ENCODE peak calls at places on chromosomes 4 and X, in ten cellular contexts. Z, N, W, Q, L, D, U, H, K and F are unnamed samples.

GRCh38 chr4:15293678-15294077 is 134.2 kb upstream of the C1QTNF7 start:
- DNase-seq in Z (no peak), N (no peak), W (no peak), Q (no peak), L (no peak), D (no peak), U (no peak), H (no peak), K (no peak), F (no peak)

GRCh38 chr4:14308229-14308651 is 680.7 kb upstream of the BOD1L1 start:
- DNase-seq in Z (no peak), N (no peak), W (no peak), Q (no peak), L (no peak), D (no peak), U (no peak), H (no peak), K (no peak), F (no peak)

GRCh38 chr4:123248260-123248659 is 148.3 kb upstream of the SPRY1 start:
- DNase-seq in Z (no peak), N (no peak), W (no peak), Q (no peak), L (no peak), D (no peak), U (peak), H (no peak), K (no peak), F (no peak)

GRCh38 chr4:2289955-2290333 is 28.0 kb upstream of the MXD4 start:
- DNase-seq in Z (no peak), N (no peak), W (no peak), Q (no peak), L (peak), D (no peak), U (no peak), H (no peak), K (no peak), F (no peak)

GRCh38 chr4:128521156-128521555 is 233.5 kb upstream of the PGRMC2 start:
- DNase-seq in Z (no peak), N (no peak), W (no peak), Q (no peak), L (no peak), D (no peak), U (peak), H (no peak), K (no peak), F (no peak)

GRCh38 chr4:83124079-83124780 is 9.7 kb upstream of the PLAC8 start:
- DNase-seq in Z (no peak), N (no peak), W (no peak), Q (no peak), L (no peak), D (no peak), U (no peak), H (no peak), K (peak), F (no peak)

GRCh38 chr4:145861331-145862318 is 77.0 kb downstream of the ZNF827 start:
- DNase-seq in Z (peak), N (no peak), W (no peak), Q (no peak), L (peak), D (no peak), U (peak), H (no peak), K (no peak), F (no peak)

GRCh38 chrX:53716328-53717088 is 30.0 kb upstream of the HUWE1 start:
- DNase-seq in Z (no peak), N (no peak), W (no peak), Q (peak), L (no peak), D (no peak), U (peak), H (no peak), K (peak), F (no peak)

GRCh38 chr4:114015444-114015899 is 36.0 kb upstream of the ARSJ start:
- DNase-seq in Z (no peak), N (peak), W (peak), Q (no peak), L (no peak), D (no peak), U (peak), H (no peak), K (no peak), F (no peak)

GRCh38 chr4:34194585-34194984 is 2049.7 kb downstream of the ARAP2 start:
- DNase-seq in Z (no peak), N (no peak), W (no peak), Q (no peak), L (no peak), D (no peak), U (no peak), H (no peak), K (no peak), F (no peak)

GRCh38 chr4:80062527-80062926 is 10.5 kb downstream of the ANTXR2 start:
- DNase-seq in Z (no peak), N (no peak), W (no peak), Q (no peak), L (no peak), D (no peak), U (no peak), H (no peak), K (no peak), F (no peak)

GRCh38 chrX:133892337-133892736 is 93.1 kb downstream of the GPC3 start:
- DNase-seq in Z (no peak), N (no peak), W (no peak), Q (no peak), L (no peak), D (no peak), U (no peak), H (no peak), K (no peak), F (no peak)

GRCh38 chr4:159368320-159368719 is 265.4 kb downstream of the RAPGEF2 start:
- DNase-seq in Z (no peak), N (no peak), W (no peak), Q (no peak), L (no peak), D (no peak), U (no peak), H (no peak), K (no peak), F (no peak)

GRCh38 chrX:55488268-55488558 is 1.4 kb downstream of the USP51 start:
- DNase-seq in Z (no peak), N (no peak), W (no peak), Q (no peak), L (no peak), D (no peak), U (no peak), H (no peak), K (no peak), F (no peak)

GRCh38 chr4:10089346-10089745 is 27.3 kb downstream of the WDR1 start:
- DNase-seq in Z (no peak), N (no peak), W (no peak), Q (no peak), L (peak), D (peak), U (no peak), H (no peak), K (peak), F (peak)

GRCh38 chrX:97210501-97210900 is 326.8 kb downstream of the RPA4 start:
- DNase-seq in Z (no peak), N (no peak), W (no peak), Q (no peak), L (no peak), D (no peak), U (no peak), H (no peak), K (no peak), F (no peak)

GRCh38 chrX:102765794-102766193 is 45.3 kb downstream of the GPRASP3 start:
- DNase-seq in Z (no peak), N (no peak), W (no peak), Q (no peak), L (no peak), D (no peak), U (peak), H (no peak), K (no peak), F (no peak)

GRCh38 chr4:67776746-67777145 is 22.6 kb upstream of the GNRHR start:
- DNase-seq in Z (no peak), N (no peak), W (no peak), Q (no peak), L (no peak), D (no peak), U (no peak), H (no peak), K (no peak), F (no peak)

GRCh38 chr4:31548823-31549222 is 828.7 kb downstream of the PCDH7 start:
- DNase-seq in Z (no peak), N (no peak), W (peak), Q (no peak), L (no peak), D (no peak), U (peak), H (no peak), K (no peak), F (no peak)

GRCh38 chr4:41256740-41257256 is at the start of gene UCHL1:
- DNase-seq in Z (no peak), N (no peak), W (peak), Q (no peak), L (peak), D (peak), U (peak), H (peak), K (no peak), F (peak)

GRCh38 chr4:123398151-123398802 is 1.7 kb downstream of the SPRY1 start:
- DNase-seq in Z (peak), N (no peak), W (no peak), Q (peak), L (peak), D (peak), U (peak), H (peak), K (peak), F (peak)

GRCh38 chr4:127501103-127501502 is 131.7 kb upstream of the INTU start:
- DNase-seq in Z (no peak), N (no peak), W (no peak), Q (no peak), L (no peak), D (no peak), U (peak), H (no peak), K (no peak), F (no peak)

GRCh38 chr4:86036729-86037128 is 323.1 kb downstream of the MAPK10 start:
- DNase-seq in Z (no peak), N (no peak), W (no peak), Q (no peak), L (no peak), D (no peak), U (no peak), H (no peak), K (no peak), F (no peak)

GRCh38 chr4:183840311-183840710 is 64.8 kb upstream of the STOX2 start:
- DNase-seq in Z (peak), N (peak), W (peak), Q (peak), L (peak), D (peak), U (peak), H (peak), K (peak), F (peak)

GRCh38 chrX:94758130-94758529 is 1084.1 kb downstream of the FAM133A start:
- DNase-seq in Z (peak), N (no peak), W (no peak), Q (no peak), L (no peak), D (no peak), U (no peak), H (no peak), K (no peak), F (no peak)

DNA sequence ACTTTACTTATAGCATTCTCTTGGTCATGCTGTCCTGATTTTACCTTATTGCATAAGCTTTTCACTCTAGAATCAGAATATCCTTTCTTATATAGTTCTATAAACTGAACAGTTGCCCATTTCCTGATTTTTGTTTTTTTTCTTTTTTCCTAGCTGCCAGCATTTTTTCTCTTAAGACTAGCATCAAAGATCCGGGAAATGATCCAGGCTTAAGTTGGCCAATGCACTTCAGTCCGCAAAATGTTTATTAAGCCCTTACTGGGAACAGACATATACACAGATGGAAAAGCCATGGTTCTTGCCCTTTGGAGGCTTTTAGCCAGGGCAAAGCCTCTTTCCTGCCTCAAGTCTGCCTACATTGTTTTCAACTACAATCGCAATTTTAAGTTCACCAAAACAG is 10.1 kb upstream of the BMP2K start:
- DNase-seq in Z (no peak), N (no peak), W (peak), Q (no peak), L (no peak), D (no peak), U (peak), H (no peak), K (no peak), F (no peak)
- H3K4me3 ChIP-seq in Z (no peak), N (no peak), W (no peak), Q (no peak), L (no peak), D (no peak), U (no peak), H (no peak), K (no peak), F (no peak)

GRCh38 chr4:26787461-26788340 is 72.9 kb upstream of the STIM2 start:
- DNase-seq in Z (no peak), N (no peak), W (peak), Q (peak), L (peak), D (peak), U (peak), H (no peak), K (peak), F (peak)
- H3K4me3 ChIP-seq in Z (no peak), N (peak), W (no peak), Q (no peak), L (no peak), D (peak), U (no peak), H (no peak), K (no peak), F (no peak)

GRCh38 chr4:109801895-109802319 is at the start of gene CFI:
- DNase-seq in Z (no peak), N (no peak), W (peak), Q (no peak), L (no peak), D (no peak), U (peak), H (no peak), K (no peak), F (no peak)
- H3K4me3 ChIP-seq in Z (no peak), N (no peak), W (peak), Q (no peak), L (no peak), D (peak), U (peak), H (no peak), K (no peak), F (no peak)

DNA sequence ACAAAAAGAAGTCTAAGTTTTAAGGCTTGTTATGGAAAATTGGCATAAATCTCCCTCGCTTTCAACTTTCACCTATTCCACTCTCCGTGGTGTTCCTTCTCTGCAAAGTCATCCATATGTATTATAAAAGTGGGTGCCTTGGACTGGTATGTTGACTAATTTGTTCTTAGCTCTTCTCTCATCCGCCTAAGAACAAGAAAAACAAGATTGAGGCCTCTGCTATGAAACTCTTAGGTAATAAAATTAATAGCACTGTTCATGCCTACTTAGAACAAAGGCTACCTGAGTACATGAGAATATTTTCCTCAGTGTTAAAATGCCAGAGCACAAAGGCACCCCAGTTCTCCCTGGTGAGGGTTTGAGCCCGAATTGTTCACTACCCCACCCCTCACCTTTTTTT is 1.3 kb downstream of the CNGA1 start:
- DNase-seq in Z (no peak), N (no peak), W (no peak), Q (no peak), L (no peak), D (no peak), U (no peak), H (no peak), K (no peak), F (no peak)
- H3K4me3 ChIP-seq in Z (no peak), N (no peak), W (no peak), Q (no peak), L (no peak), D (no peak), U (no peak), H (no peak), K (no peak), F (no peak)